ENCODE peak calls at places on chromosomes 16 and 17, in eight cellular contexts. K is AG08395; W is posterior cingulate gyrus; A is H4; J is activated CD4-positive, CD25-positive, alpha-beta regulatory T cell; O is stimulated activated CD8-positive, alpha-beta memory T cell treated with anti-CD3 and anti-CD28 coated beads, Interleukin-15, amount 100 ng/mL, for 24 hours; H is HepG2; U is hepatic stellate cell. X is an unnamed sample.

GRCh38 chr16:89322381-89323119 is 105.0 kb downstream of the ZNF778 start:
- DNase-seq in K (peak), W (no peak), A (peak), J (no peak), O (no peak), H (peak), U (peak), X (no peak)

GRCh38 chr17:58300336-58300735 is 19.6 kb upstream of the MPO start:
- DNase-seq in K (no peak), W (no peak), A (no peak), J (no peak), O (no peak), H (no peak), U (no peak), X (no peak)

GRCh38 chr17:9371019-9371418 is 204.6 kb downstream of the STX8 start:
- DNase-seq in K (peak), W (no peak), A (peak), J (no peak), O (no peak), H (peak), U (no peak), X (no peak)

GRCh38 chr16:50733468-50733867 is 8.4 kb upstream of the CYLD start:
- DNase-seq in K (no peak), W (no peak), A (no peak), J (no peak), O (no peak), H (no peak), U (no peak), X (no peak)

GRCh38 chr16:89709166-89709565 is 7.7 kb upstream of the SPATA2L start:
- DNase-seq in K (no peak), W (no peak), A (no peak), J (no peak), O (no peak), H (no peak), U (no peak), X (no peak)

GRCh38 chr17:14304222-14304844 is 3.5 kb downstream of the HS3ST3B1 start:
- DNase-seq in K (no peak), W (no peak), A (peak), J (no peak), O (no peak), H (no peak), U (no peak), X (no peak)

GRCh38 chr16:68519225-68519745 is 19.8 kb upstream of the ZFP90 start:
- DNase-seq in K (no peak), W (no peak), A (no peak), J (no peak), O (no peak), H (no peak), U (no peak), X (no peak)

GRCh38 chr17:27793168-27793905 is 7.0 kb downstream of the NOS2 start:
- DNase-seq in K (peak), W (peak), A (no peak), J (no peak), O (no peak), H (no peak), U (no peak), X (no peak)

GRCh38 chr16:6926762-6927161 is 405.9 kb upstream of the RBFOX1 start:
- DNase-seq in K (no peak), W (no peak), A (no peak), J (no peak), O (no peak), H (no peak), U (no peak), X (no peak)

GRCh38 chr16:17423195-17423594 is 47.6 kb downstream of the XYLT1 start:
- DNase-seq in K (no peak), W (no peak), A (no peak), J (no peak), O (no peak), H (no peak), U (no peak), X (no peak)

GRCh38 chr17:81925860-81926450 is 1.6 kb downstream of the MAFG start:
- DNase-seq in K (no peak), W (no peak), A (no peak), J (no peak), O (no peak), H (no peak), U (no peak), X (no peak)

GRCh38 chr17:47717261-47717697 is 15.8 kb upstream of the TBX21 start:
- DNase-seq in K (no peak), W (no peak), A (no peak), J (no peak), O (no peak), H (no peak), U (no peak), X (no peak)

GRCh38 chr16:70160388-70160787 is 13.2 kb upstream of the CLEC18C start:
- DNase-seq in K (no peak), W (no peak), A (no peak), J (no peak), O (no peak), H (no peak), U (no peak), X (no peak)

GRCh38 chr17:35892091-35892637 is 12.0 kb upstream of the CCL5 start:
- DNase-seq in K (no peak), W (no peak), A (no peak), J (no peak), O (no peak), H (no peak), U (no peak), X (no peak)

GRCh38 chr16:11100239-11100750 is 155.7 kb downstream of the SOCS1 start:
- DNase-seq in K (peak), W (no peak), A (peak), J (no peak), O (no peak), H (no peak), U (peak), X (no peak)

GRCh38 chr17:4266550-4266949 is 2.8 kb upstream of the ANKFY1 start:
- DNase-seq in K (no peak), W (no peak), A (no peak), J (no peak), O (no peak), H (no peak), U (no peak), X (no peak)

GRCh38 chr17:39244600-39245570 is 19.1 kb upstream of the STAC2 start:
- DNase-seq in K (peak), W (peak), A (peak), J (peak), O (peak), H (peak), U (peak), X (no peak)

GRCh38 chr16:19424478-19424877 is 6.8 kb downstream of the TMC5 start:
- DNase-seq in K (no peak), W (no peak), A (no peak), J (no peak), O (no peak), H (no peak), U (no peak), X (no peak)

GRCh38 chr16:50213939-50214519 is 52.3 kb upstream of the ADCY7 start:
- DNase-seq in K (peak), W (no peak), A (no peak), J (no peak), O (no peak), H (peak), U (peak), X (no peak)

GRCh38 chr16:74997042-74997491 is 1.8 kb upstream of the ZNRF1 start:
- DNase-seq in K (no peak), W (no peak), A (no peak), J (no peak), O (no peak), H (peak), U (no peak), X (no peak)

GRCh38 chr17:73706858-73707257 is 62.6 kb upstream of the SDK2 start:
- DNase-seq in K (no peak), W (no peak), A (no peak), J (no peak), O (no peak), H (no peak), U (no peak), X (no peak)

GRCh38 chr17:47728214-47728877 is 4.7 kb upstream of the TBX21 start:
- DNase-seq in K (no peak), W (no peak), A (no peak), J (no peak), O (no peak), H (no peak), U (no peak), X (no peak)

GRCh38 chr16:49463529-49463928 is 89.9 kb downstream of the C16orf78 start:
- DNase-seq in K (no peak), W (no peak), A (no peak), J (peak), O (no peak), H (no peak), U (no peak), X (no peak)

GRCh38 chr17:43791589-43791988 is 11.4 kb downstream of the CFAP97D1 start:
- DNase-seq in K (peak), W (no peak), A (peak), J (no peak), O (no peak), H (peak), U (no peak), X (no peak)